ENCODE peak calls at places on chromosomes 11 and 22, in five cellular contexts. D is K562, B is HepG2, T is GM12878, Z is SK-N-SH. G is an unnamed sample.
A peak's percentile ranks its signal among the peaks of the same experiment; 100 is the strongest.

GRCh38 chr11:100671471-100671870 is 15.6 kb upstream of the ARHGAP42 start:
- DNase-seq in D (no peak), Z (no peak), T (no peak), B (peak; percentile 11), G (no peak)

GRCh38 chr11:132131051-132131450 is 760.6 kb downstream of the NTM start:
- DNase-seq in T (no peak), D (no peak), B (no peak), Z (no peak), G (no peak)

GRCh38 chr22:37599161-37599560 is 9.5 kb upstream of the GGA1 start:
- DNase-seq in Z (no peak), D (peak; percentile 18), B (no peak), T (no peak), G (no peak)

GRCh38 chr11:10623797-10624761 is 55.6 kb upstream of the LYVE1 start:
- DNase-seq in D (peak; percentile 67), Z (peak; percentile 46), B (peak; percentile 37), T (no peak), G (peak; percentile 36)

GRCh38 chr22:39215430-39216142 is 29.2 kb downstream of the PDGFB start:
- DNase-seq in T (no peak), D (peak; percentile 35), Z (no peak), B (no peak), G (no peak)

GRCh38 chr11:110184974-110185597 is 91.9 kb downstream of the ZC3H12C start:
- DNase-seq in B (peak; percentile 14), T (no peak), D (no peak), Z (no peak), G (no peak)

GRCh38 chr22:37657590-37658132 is 862 bp upstream of the PDXP start:
- DNase-seq in Z (peak; percentile 75), B (no peak), T (no peak), D (peak; percentile 74), G (peak; percentile 25)

GRCh38 chr22:38202437-38203089 is 769 bp downstream of the MAFF start:
- DNase-seq in T (no peak), Z (peak; percentile 76), D (peak; percentile 83), B (peak; percentile 50), G (peak; percentile 35)

GRCh38 chr11:128687321-128687720 is 6.6 kb upstream of the FLI1 start:
- DNase-seq in T (no peak), B (no peak), Z (peak; percentile 58), D (peak; percentile 5), G (no peak)

GRCh38 chr22:49924113-49924833 is 5.8 kb downstream of the CRELD2 start:
- DNase-seq in Z (no peak), T (no peak), B (no peak), D (no peak), G (no peak)

GRCh38 chr22:29359469-29359868 is 28.9 kb downstream of the AP1B1 start:
- DNase-seq in T (no peak), Z (peak; percentile 81), B (peak; percentile 50), D (peak; percentile 16), G (peak; percentile 14)

GRCh38 chr22:35393116-35394010 is 6.6 kb upstream of the MCM5 start:
- DNase-seq in D (no peak), B (no peak), Z (no peak), T (no peak), G (no peak)

GRCh38 chr22:44931766-44932165 is 78.0 kb downstream of the PHF21B start:
- DNase-seq in B (no peak), Z (peak; percentile 70), D (no peak), T (no peak), G (no peak)

DNA sequence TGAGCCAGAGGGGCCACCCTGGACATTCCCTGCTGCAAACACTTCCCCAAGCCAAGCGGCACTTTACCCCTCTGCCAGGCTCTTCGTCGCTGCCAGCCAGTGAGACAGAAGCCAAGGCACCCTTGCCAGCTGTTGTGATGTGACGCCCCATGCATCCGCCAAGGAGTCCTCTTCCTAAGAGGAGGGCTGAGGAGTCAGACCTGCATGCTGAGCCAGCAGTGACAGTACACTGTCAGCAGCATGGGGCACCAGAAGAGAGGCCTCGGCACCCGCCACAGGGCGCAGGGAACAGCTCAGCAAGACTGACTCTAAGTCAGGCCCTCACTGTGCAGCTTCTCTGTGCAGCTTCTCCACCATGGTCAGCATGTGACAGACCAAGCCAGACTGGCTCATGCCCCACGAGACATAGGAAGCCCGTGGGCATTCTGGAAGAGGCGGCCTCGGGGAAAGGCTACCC is 26.4 kb downstream of the VPS37C start:
- DNase-seq in T (no peak), Z (no peak), B (no peak), D (no peak), G (no peak)
- TF ChIP-seq GABPA in T (no peak), Z (no peak), B (no peak), D (no peak), G (no peak)

GRCh38 chr11:68341557-68342458 is 29.4 kb downstream of the LRP5 start:
- DNase-seq in Z (peak; percentile 80), B (no peak), D (no peak), T (no peak), G (no peak)
- TF ChIP-seq CTCF in Z (no peak), B (no peak), D (no peak), T (no peak), G (no peak)

DNA sequence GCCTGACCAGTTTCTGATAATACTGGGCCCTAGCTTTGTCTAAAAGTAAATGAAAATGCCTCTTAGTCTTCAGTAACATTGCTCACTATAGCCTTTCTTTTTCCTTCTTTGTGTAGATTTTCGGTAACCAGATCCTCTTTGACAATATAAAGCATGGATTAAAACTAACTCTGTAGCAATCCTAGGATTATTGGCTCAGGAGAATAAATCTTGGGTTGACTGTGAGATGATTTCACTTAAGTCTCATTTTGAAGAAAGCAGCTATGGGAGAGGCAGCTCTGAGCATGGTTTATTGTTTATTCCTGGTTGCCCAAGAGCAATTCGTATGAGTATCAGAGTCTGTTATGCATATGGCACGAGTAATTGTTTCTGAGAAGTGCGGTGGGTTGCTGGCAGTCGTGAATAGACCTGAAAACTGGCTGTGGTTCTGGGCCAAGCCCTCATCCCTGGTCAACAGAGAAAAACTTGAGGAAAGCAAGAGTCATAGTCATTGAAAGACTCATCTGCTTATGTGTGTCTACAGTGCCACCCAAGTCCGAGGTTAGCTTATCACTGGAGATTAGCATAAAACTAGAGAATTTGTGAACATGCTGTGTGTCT is 26.7 kb downstream of the DIXDC1 start:
- DNase-seq in T (no peak), B (no peak), D (no peak), Z (no peak), G (no peak)
- TF ChIP-seq REST in T (no peak), B (no peak), D (no peak), Z (no peak), G (no peak)

DNA sequence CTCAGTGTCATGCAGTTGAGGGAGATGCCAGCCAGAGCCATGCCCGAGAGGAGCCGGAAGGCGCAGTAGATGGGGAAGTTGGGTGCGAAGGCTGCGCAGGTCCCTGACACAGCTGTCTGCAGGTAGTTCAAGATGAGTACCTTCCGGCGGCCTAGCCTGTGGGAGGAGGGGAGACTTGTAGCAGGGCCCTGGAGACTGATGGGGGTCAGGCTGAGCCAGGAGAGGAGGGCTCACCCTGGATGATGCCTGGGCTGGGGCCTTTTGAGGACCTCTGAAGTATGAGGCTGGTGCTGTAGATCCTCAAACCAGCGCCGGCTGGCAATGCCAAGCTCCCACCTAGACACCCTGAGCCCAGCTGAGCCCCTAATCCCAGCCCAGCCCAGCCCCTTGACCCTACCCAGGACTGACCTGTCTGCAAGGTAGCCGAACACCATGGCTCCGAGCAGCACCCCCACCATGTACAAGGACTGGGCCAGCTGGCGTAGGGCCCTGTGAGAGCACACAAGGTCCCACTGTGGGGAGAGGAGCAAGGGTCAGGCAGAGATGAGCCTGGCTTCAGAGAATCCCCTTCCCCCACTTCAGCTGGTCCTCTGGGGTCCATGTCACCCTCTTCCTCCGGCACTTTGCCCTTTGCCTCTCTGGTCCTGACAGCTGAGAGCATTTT is 1.1 kb downstream of the SLC22A6 start:
- DNase-seq in Z (no peak), D (no peak), T (no peak), B (no peak), G (no peak)
- TF ChIP-seq GABPA in Z (no peak), D (no peak), T (no peak), B (no peak), G (no peak)

GRCh38 chr11:33542921-33543320 is 157.7 kb downstream of the C11orf91 start:
- DNase-seq in Z (peak; percentile 59), B (peak; percentile 23), D (peak; percentile 47), T (no peak), G (no peak)
- TF ChIP-seq CTCF in Z (peak; percentile 66), B (peak; percentile 68), D (peak; percentile 65), T (peak; percentile 63), G (peak; percentile 52)

DNA sequence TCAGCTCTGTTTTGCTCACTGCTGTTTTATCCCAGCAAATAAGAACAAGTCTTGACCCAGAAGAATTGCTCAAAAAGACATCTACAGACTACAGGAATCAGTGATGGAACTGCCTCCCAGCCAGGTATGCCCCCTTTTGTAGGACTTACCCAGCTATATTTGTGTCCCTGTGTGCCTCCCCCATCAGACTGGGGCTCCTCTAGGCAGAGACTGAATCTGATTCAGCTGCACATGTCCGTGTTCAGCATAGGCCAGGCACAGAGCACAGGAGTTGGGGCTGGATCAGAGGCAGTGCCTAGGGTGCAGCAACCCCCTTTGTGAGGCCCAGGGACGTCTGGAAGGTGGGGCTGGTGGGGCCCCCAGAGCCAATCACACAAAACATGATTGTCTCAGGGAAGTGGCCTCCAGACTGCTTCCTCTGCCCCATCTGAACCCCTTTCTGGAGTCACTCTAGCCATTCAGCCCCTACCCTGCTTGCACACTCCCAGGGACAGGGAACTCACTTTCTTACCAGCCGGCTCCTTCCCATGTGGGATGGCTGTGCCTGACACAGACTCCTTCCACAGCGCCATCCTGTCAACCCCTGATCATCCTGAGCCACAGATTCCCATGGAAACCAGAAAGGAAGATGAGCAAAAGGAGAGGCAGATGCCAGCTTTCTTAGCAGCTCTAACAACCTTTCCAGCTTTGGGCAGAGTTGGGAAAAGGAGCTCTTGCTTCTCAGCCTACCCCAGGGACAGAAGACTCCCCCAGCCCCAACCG is 24.8 kb downstream of the PDE2A start:
- DNase-seq in D (no peak), T (no peak), Z (no peak), B (no peak), G (no peak)
- TF ChIP-seq REST in D (no peak), T (no peak), Z (no peak), B (no peak), G (no peak)

DNA sequence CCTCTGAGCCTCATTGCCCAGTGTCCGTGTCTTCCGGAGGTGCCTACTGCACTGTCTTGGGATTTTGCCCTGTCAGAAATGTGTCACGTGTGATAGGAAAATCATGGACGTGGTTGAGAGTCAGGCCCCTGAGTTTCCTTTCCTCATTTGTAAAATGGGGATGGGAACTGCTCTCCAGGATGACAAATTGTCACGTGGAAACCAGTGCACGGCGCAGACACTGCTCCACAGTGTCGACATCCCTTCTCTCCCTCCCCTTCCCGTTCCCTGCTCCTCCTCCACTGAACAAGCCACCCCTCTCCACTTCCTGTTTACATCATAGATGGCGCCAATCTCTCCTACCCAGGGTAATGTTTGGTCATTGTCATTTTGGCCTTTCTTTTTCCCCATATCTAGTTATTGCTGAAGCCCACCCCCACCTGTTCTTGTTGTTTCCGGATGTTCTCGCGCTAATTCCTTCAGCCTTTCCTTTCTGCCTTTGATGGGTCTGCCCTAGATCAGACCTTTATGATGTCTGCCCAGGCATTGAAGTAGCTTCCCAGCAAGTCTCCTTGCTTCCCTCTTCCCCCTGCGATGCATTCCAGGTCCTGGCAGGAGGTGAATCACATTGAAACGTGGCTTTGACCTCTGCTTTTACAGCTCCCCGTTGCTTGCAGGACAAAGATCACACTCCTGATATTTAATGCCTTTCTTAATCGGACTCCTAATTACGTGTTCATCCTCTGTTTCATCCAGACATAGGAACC is 91.8 kb downstream of the TBC1D22A start:
- DNase-seq in B (no peak), D (peak; percentile 47), Z (no peak), T (no peak), G (peak; percentile 89)
- TF ChIP-seq GABPA in B (no peak), D (peak; percentile 58), Z (no peak), T (no peak), G (no peak)

G was measured in HL-60.